ENCODE peak calls at places on chromosomes 3 and 15, in eight cellular contexts. Q is H1, U is A549, L is endothelial cell of umbilical vein, R is SK-N-SH, Y is K562, H is HCT116, F is GM12878. W is an unnamed sample.

GRCh38 chr3:128190501-128190900 is 37.2 kb downstream of the EEFSEC start:
- DNase-seq in Q (no peak), U (peak), L (no peak), R (no peak), Y (no peak), H (no peak), F (no peak), W (no peak)

GRCh38 chr3:4982773-4983738 is 3.8 kb downstream of the BHLHE40 start:
- DNase-seq in Q (no peak), U (peak), L (peak), R (no peak), Y (no peak), H (no peak), F (no peak), W (peak)

GRCh38 chr3:65303431-65303830 is 615.6 kb upstream of the ADAMTS9 start:
- DNase-seq in Q (no peak), U (no peak), L (no peak), R (no peak), Y (no peak), H (no peak), F (no peak), W (peak)

GRCh38 chr3:134485075-134485536 is 679 bp downstream of the ANAPC13 start:
- DNase-seq in Q (no peak), U (peak), L (no peak), R (peak), Y (no peak), H (no peak), F (no peak), W (no peak)

GRCh38 chr15:84570164-84570692 is 30.6 kb upstream of the ZSCAN2 start:
- DNase-seq in Q (no peak), U (peak), L (no peak), R (peak), Y (peak), H (no peak), F (no peak), W (peak)

GRCh38 chr3:127565711-127566110 is 24.8 kb downstream of the TPRA1 start:
- DNase-seq in Q (no peak), U (no peak), L (no peak), R (no peak), Y (peak), H (no peak), F (no peak), W (no peak)

GRCh38 chr3:128559486-128560225 is 66.7 kb upstream of the GATA2 start:
- DNase-seq in Q (no peak), U (peak), L (peak), R (no peak), Y (no peak), H (no peak), F (no peak), W (no peak)

GRCh38 chr3:123741058-123741511 is 143.0 kb downstream of the MYLK start:
- DNase-seq in Q (no peak), U (no peak), L (no peak), R (no peak), Y (no peak), H (no peak), F (no peak), W (no peak)

GRCh38 chr3:11618897-11619296 is 24.8 kb downstream of the VGLL4 start:
- DNase-seq in Q (no peak), U (no peak), L (peak), R (no peak), Y (no peak), H (no peak), F (no peak), W (no peak)

GRCh38 chr15:55897560-55898336 is 95.7 kb downstream of the NEDD4 start:
- DNase-seq in Q (peak), U (peak), L (peak), R (peak), Y (peak), H (no peak), F (no peak), W (peak)

GRCh38 chr3:94130690-94131089 is 67.8 kb downstream of the NSUN3 start:
- DNase-seq in Q (no peak), U (no peak), L (no peak), R (no peak), Y (no peak), H (no peak), F (no peak), W (no peak)

GRCh38 chr3:117393119-117393518 is 683.5 kb downstream of the TUSC7 start:
- DNase-seq in Q (no peak), U (no peak), L (no peak), R (no peak), Y (no peak), H (no peak), F (no peak), W (no peak)

GRCh38 chr15:60370804-60371700 is 26.7 kb downstream of the ANXA2 start:
- DNase-seq in Q (no peak), U (peak), L (peak), R (no peak), Y (no peak), H (peak), F (no peak), W (no peak)

GRCh38 chr3:38247366-38248035 is 18.1 kb upstream of the SLC22A13 start:
- DNase-seq in Q (no peak), U (peak), L (peak), R (no peak), Y (no peak), H (peak), F (no peak), W (no peak)

GRCh38 chr3:183844606-183845005 is 19.2 kb upstream of the MAP6D1 start:
- DNase-seq in Q (no peak), U (no peak), L (peak), R (no peak), Y (no peak), H (no peak), F (no peak), W (no peak)

GRCh38 chr3:25536668-25537331 is 108.7 kb downstream of the RARB start:
- DNase-seq in Q (no peak), U (no peak), L (no peak), R (no peak), Y (no peak), H (no peak), F (no peak), W (no peak)

GRCh38 chr15:39852237-39852636 is 67.8 kb downstream of the GPR176 start:
- DNase-seq in Q (no peak), U (no peak), L (no peak), R (no peak), Y (no peak), H (no peak), F (no peak), W (no peak)

GRCh38 chr3:192410684-192410960 is 316.7 kb downstream of the FGF12 start:
- DNase-seq in Q (no peak), U (no peak), L (no peak), R (no peak), Y (no peak), H (no peak), F (no peak), W (no peak)

GRCh38 chr3:192408007-192408655 is 319.2 kb downstream of the FGF12 start:
- DNase-seq in Q (no peak), U (no peak), L (peak), R (no peak), Y (no peak), H (no peak), F (no peak), W (no peak)

GRCh38 chr3:192409838-192410683 is 317.3 kb downstream of the FGF12 start:
- DNase-seq in Q (no peak), U (peak), L (peak), R (no peak), Y (no peak), H (no peak), F (no peak), W (no peak)

GRCh38 chr3:192409203-192409837 is 318.0 kb downstream of the FGF12 start:
- DNase-seq in Q (no peak), U (peak), L (peak), R (peak), Y (no peak), H (no peak), F (no peak), W (no peak)

DNA sequence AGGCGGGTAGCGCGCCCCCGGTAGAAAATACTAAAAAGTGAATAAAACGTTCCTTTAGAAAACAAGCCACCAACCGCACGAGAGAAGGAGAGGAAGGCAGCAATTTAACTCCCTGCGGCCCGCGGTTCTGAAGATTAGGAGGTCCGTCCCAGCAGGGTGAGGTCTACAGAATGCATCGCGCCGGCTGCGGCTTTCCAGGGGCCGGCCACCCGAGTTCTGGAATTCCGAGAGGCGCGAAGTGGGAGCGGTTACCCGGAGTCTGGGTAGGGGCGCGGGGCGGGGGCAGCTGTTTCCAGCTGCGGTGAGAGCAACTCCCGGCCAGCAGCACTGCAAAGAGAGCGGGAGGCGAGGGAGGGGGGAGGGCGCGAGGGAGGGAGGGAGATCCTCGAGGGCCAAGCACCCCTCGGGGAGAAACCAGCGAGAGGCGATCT is 318.6 kb downstream of the FGF12 start:
- DNase-seq in Q (no peak), U (no peak), L (peak), R (peak), Y (no peak), H (no peak), F (no peak), W (no peak)
- H3K4me3 ChIP-seq in Q (peak), U (peak), L (peak), R (no peak), Y (no peak), H (no peak), F (no peak), W (no peak)

GRCh38 chr15:34789326-34789725 is 6.0 kb downstream of the ACTC1 start:
- DNase-seq in Q (no peak), U (no peak), L (no peak), R (no peak), Y (no peak), H (no peak), F (no peak), W (no peak)
- TF ChIP-seq MAX in Q (no peak), U (no peak), L (no peak), R (no peak), Y (no peak), H (no peak), F (no peak), W (no peak)

GRCh38 chr15:100880897-100881242 is 1.2 kb downstream of the ALDH1A3 start:
- DNase-seq in Q (no peak), U (no peak), L (no peak), R (no peak), Y (no peak), H (no peak), F (no peak), W (no peak)
- H3K4me3 ChIP-seq in Q (peak), U (no peak), L (no peak), R (no peak), Y (no peak), H (peak), F (no peak), W (no peak)

GRCh38 chr3:187673012-187673411 is 2.8 kb upstream of the SST start:
- DNase-seq in Q (no peak), U (no peak), L (no peak), R (no peak), Y (no peak), H (no peak), F (no peak), W (no peak)
- TF ChIP-seq MAX in Q (no peak), U (no peak), L (no peak), R (no peak), Y (no peak), H (no peak), F (no peak), W (no peak)

W was measured in NB4.